ENCODE peak calls at places on chromosome 1, in eight cellular contexts. L, W, Q, G, Y, D, H and F are unnamed samples.

GRCh38 chr1:26666855-26667254 is 29.0 kb upstream of the ARID1A start:
- DNase-seq in D (no peak), G (no peak), W (no peak), L (no peak), H (no peak), Y (no peak), Q (no peak), F (no peak)

GRCh38 chr1:203043830-203044545 is 17.7 kb downstream of the PPFIA4 start:
- DNase-seq in G (no peak), Q (no peak), H (no peak), W (no peak), D (no peak), L (no peak), Y (no peak), F (no peak)

GRCh38 chr1:198775606-198776005 is 136.8 kb downstream of the PTPRC start:
- DNase-seq in W (no peak), H (no peak), G (no peak), L (peak; percentile 24), Y (no peak), D (no peak), Q (no peak), F (no peak)

GRCh38 chr1:56330400-56331026 is 248.8 kb downstream of the PLPP3 start:
- DNase-seq in W (no peak), Q (peak; percentile 47), H (no peak), Y (no peak), L (no peak), G (no peak), D (no peak), F (no peak)

GRCh38 chr1:76657618-76658017 is 209.7 kb upstream of the ST6GALNAC5 start:
- DNase-seq in Y (no peak), Q (no peak), W (no peak), H (no peak), G (no peak), L (no peak), D (no peak), F (no peak)

GRCh38 chr1:151008244-151009205 is at the start of gene PRUNE1:
- DNase-seq in H (peak; percentile 88), Q (peak; percentile 95), G (peak; percentile 64), Y (peak; percentile 98), D (peak; percentile 99), L (peak; percentile 94), W (peak; percentile 99), F (peak; percentile 95)

GRCh38 chr1:83828456-83828855 is 170.5 kb downstream of the TTLL7 start:
- DNase-seq in W (no peak), H (no peak), G (no peak), D (no peak), Q (no peak), L (no peak), Y (no peak), F (no peak)

GRCh38 chr1:16073490-16074104 is at the start of gene FAM131C:
- DNase-seq in W (no peak), D (no peak), Y (no peak), H (no peak), L (no peak), Q (no peak), G (no peak), F (no peak)

GRCh38 chr1:204084247-204084772 is 11.4 kb downstream of the SOX13 start:
- DNase-seq in H (no peak), G (no peak), L (no peak), D (peak; percentile 81), Y (no peak), W (peak; percentile 83), Q (peak; percentile 75), F (no peak)

GRCh38 chr1:51624851-51625250 is 8.0 kb downstream of the OSBPL9 start:
- DNase-seq in Y (no peak), W (no peak), D (no peak), L (no peak), G (no peak), Q (no peak), H (no peak), F (no peak)

GRCh38 chr1:228695015-228695955 is 40.0 kb upstream of the RHOU start:
- DNase-seq in W (no peak), L (no peak), G (no peak), H (no peak), D (no peak), Y (no peak), Q (peak; percentile 8), F (no peak)

GRCh38 chr1:117780981-117781475 is 148.4 kb downstream of the GDAP2 start:
- DNase-seq in W (no peak), H (no peak), Y (no peak), D (no peak), L (no peak), Q (no peak), G (no peak), F (no peak)

GRCh38 chr1:112981461-112982233 is 25.7 kb upstream of the SLC16A1 start:
- DNase-seq in L (no peak), Q (no peak), W (no peak), D (no peak), G (no peak), H (no peak), Y (no peak), F (no peak)

GRCh38 chr1:32151319-32151787 is 28.1 kb upstream of the TXLNA start:
- DNase-seq in Q (no peak), H (no peak), L (no peak), W (no peak), Y (no peak), G (no peak), D (no peak), F (no peak)

GRCh38 chr1:36846366-36846765 is 187.9 kb downstream of the GRIK3 start:
- DNase-seq in L (no peak), D (no peak), Q (no peak), G (no peak), W (no peak), H (no peak), Y (no peak), F (no peak)

DNA sequence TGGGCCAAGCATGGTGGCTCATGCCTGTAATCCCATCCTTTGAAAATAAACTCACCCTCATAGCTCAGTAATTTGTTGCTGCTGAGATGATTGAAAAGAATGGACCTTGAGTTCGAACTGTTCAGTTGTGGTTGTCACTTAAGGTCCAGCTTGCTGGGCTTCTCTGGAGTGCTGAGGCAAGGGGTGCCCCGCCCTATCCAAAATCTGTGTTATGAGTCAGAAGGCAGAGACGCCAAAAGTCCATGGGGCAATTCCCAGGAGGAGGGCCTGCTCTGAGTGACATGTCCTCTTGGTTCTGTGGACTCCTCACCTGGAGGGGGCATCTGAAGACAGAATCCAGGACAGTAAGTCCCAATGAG is 64.9 kb downstream of the MYOM3 start:
- DNase-seq in G (no peak), L (peak; percentile 80), Y (peak; percentile 67), W (peak; percentile 81), Q (peak; percentile 37), H (peak; percentile 58), D (no peak), F (peak; percentile 83)
- TF ChIP-seq CTCF in G (no peak), L (no peak), Y (no peak), W (no peak), Q (no peak), H (no peak), D (no peak), F (no peak)

GRCh38 chr1:242239394-242239793 is 240.5 kb upstream of the MAP1LC3C start:
- DNase-seq in W (no peak), H (no peak), Q (no peak), D (no peak), Y (no peak), G (no peak), L (no peak), F (no peak)

GRCh38 chr1:242242983-242243382 is 244.1 kb upstream of the MAP1LC3C start:
- DNase-seq in H (no peak), Q (no peak), D (no peak), W (no peak), G (no peak), Y (no peak), L (no peak), F (no peak)

GRCh38 chr1:242243472-242243871 is 244.6 kb upstream of the MAP1LC3C start:
- DNase-seq in Y (no peak), L (no peak), W (no peak), G (no peak), D (no peak), Q (no peak), H (no peak), F (no peak)

GRCh38 chr1:242240061-242240460 is 241.2 kb upstream of the MAP1LC3C start:
- DNase-seq in H (no peak), Y (no peak), D (no peak), G (no peak), Q (no peak), L (no peak), W (no peak), F (no peak)

GRCh38 chr1:242240691-242241090 is 241.8 kb upstream of the MAP1LC3C start:
- DNase-seq in D (no peak), W (no peak), Q (no peak), G (no peak), Y (no peak), H (no peak), L (no peak), F (no peak)
- H3K4me1 ChIP-seq in D (peaks cover 6% of the 10 kb centered on the region), W (no peaks in the 10 kb centered on the region), Q (no peaks in the 10 kb centered on the region), G (no peaks in the 10 kb centered on the region), Y (no peaks in the 10 kb centered on the region), H (no peaks in the 10 kb centered on the region), L (no peaks in the 10 kb centered on the region), F (no peaks in the 10 kb centered on the region)

GRCh38 chr1:164591858-164592257 is 32.9 kb downstream of the PBX1 start:
- DNase-seq in W (no peak), L (no peak), D (no peak), Y (no peak), G (no peak), Q (no peak), H (no peak), F (no peak)

GRCh38 chr1:164589408-164589807 is 30.4 kb downstream of the PBX1 start:
- DNase-seq in L (no peak), Y (no peak), Q (no peak), G (no peak), W (no peak), D (no peak), H (no peak), F (no peak)

GRCh38 chr1:164589961-164590507 is 31.1 kb downstream of the PBX1 start:
- DNase-seq in H (no peak), D (no peak), L (no peak), G (no peak), Q (no peak), Y (no peak), W (no peak), F (no peak)

GRCh38 chr1:164590592-164590991 is 31.6 kb downstream of the PBX1 start:
- DNase-seq in H (no peak), D (no peak), Y (no peak), Q (no peak), W (no peak), L (no peak), G (no peak), F (no peak)

GRCh38 chr1:164592634-164593033 is 33.6 kb downstream of the PBX1 start:
- DNase-seq in H (no peak), Q (no peak), D (no peak), G (no peak), Y (no peak), W (no peak), L (no peak), F (no peak)
- H3K27ac ChIP-seq in H (no peak overlapping the region), Q (no peak overlapping the region), D (peak overlapping the region; percentile 14), G (no peak overlapping the region), Y (no peak overlapping the region), W (no peak overlapping the region), L (peak overlapping the region; percentile 89), F (no peak overlapping the region)

DNA sequence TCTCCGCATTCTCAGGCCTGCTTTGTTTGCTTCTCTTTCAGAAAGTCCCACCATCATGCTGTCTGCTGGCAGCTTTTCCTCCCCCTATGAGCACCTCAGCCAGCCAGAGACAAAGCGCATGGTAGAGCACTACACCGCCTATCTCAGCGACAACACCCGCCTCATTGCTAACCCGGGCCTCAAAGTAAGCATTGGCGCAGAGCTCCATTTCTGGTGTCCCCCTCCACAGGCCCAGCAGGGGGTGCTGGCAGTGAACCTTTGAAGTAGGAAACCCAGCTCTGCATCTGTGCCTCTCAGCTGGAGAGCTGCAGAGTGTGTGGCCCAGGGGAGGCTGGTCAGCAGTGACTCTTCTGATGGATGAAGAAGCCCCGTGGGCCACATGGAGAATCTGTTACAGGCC is 81.2 kb upstream of the RAVER2 start:
- DNase-seq in H (no peak), W (no peak), D (no peak), Y (no peak), L (no peak), Q (peak; percentile 27), G (no peak), F (no peak)
- TF ChIP-seq CTCF in H (no peak), W (no peak), D (peak; percentile 17), Y (no peak), L (no peak), Q (peak; percentile 47), G (no peak), F (no peak)